ENCODE peak calls at places on chromosomes 13 and 19, in four cellular contexts. L is HS-27A; O is activated gamma-delta T cell treated with anti-CD3 and anti-CD28 coated beads, Interleukin-2, amount 50 U/mL, for 16 hours; I is cardiac muscle cell. X is an unnamed sample.

GRCh38 chr13:100473087-100473486 is 115.5 kb downstream of the GGACT start:
- DNase-seq in L (no peak), O (no peak), I (peak), X (no peak)

GRCh38 chr19:41799444-41800000 is 3.1 kb downstream of the CEACAM3 start:
- DNase-seq in L (no peak), O (no peak), I (no peak), X (no peak)

GRCh38 chr13:32019612-32020233 is 11.9 kb upstream of the FRY start:
- DNase-seq in L (no peak), O (peak), I (peak), X (peak)

GRCh38 chr13:34303346-34303745 is 485.4 kb downstream of the RFC3 start:
- DNase-seq in L (no peak), O (no peak), I (no peak), X (no peak)

GRCh38 chr13:85093808-85094207 is 705.4 kb downstream of the SLITRK6 start:
- DNase-seq in L (no peak), O (no peak), I (no peak), X (no peak)

GRCh38 chr19:17205237-17206140 is 9.7 kb upstream of the USE1 start:
- DNase-seq in L (no peak), O (no peak), I (peak), X (peak)

GRCh38 chr19:51687791-51688664 is 5.1 kb upstream of the SPACA6 start:
- DNase-seq in L (peak), O (no peak), I (peak), X (no peak)

GRCh38 chr19:47109541-47110375 is 3.8 kb downstream of the ZC3H4 start:
- DNase-seq in L (no peak), O (peak), I (no peak), X (no peak)

GRCh38 chr19:39327990-39328705 is 7.5 kb upstream of the LRFN1 start:
- DNase-seq in L (peak), O (peak), I (peak), X (peak)

GRCh38 chr13:98542568-98543379 is 34.1 kb downstream of the STK24 start:
- DNase-seq in L (no peak), O (no peak), I (no peak), X (no peak)

GRCh38 chr19:42563352-42564210 is 31.1 kb downstream of the CEACAM8 start:
- DNase-seq in L (no peak), O (no peak), I (peak), X (peak)

GRCh38 chr13:20441066-20441465 is 84.6 kb downstream of the CRYL1 start:
- DNase-seq in L (no peak), O (no peak), I (no peak), X (no peak)

GRCh38 chr19:53540091-53540490 is 2.1 kb downstream of the ZNF331 start:
- DNase-seq in L (no peak), O (no peak), I (no peak), X (no peak)

GRCh38 chr13:34419025-34419424 is 523.0 kb upstream of the NBEA start:
- DNase-seq in L (no peak), O (no peak), I (no peak), X (no peak)

GRCh38 chr13:39577833-39578232 is 25.2 kb downstream of the LHFPL6 start:
- DNase-seq in L (no peak), O (no peak), I (peak), X (no peak)

GRCh38 chr19:11984986-11985385 is 20.1 kb downstream of the ZNF763 start:
- DNase-seq in L (no peak), O (no peak), I (peak), X (peak)

GRCh38 chr19:5949792-5950305 is 28.1 kb downstream of the RANBP3 start:
- DNase-seq in L (no peak), O (no peak), I (no peak), X (peak)

GRCh38 chr13:106515635-106516254 is 19.7 kb downstream of the EFNB2 start:
- DNase-seq in L (no peak), O (no peak), I (no peak), X (no peak)

GRCh38 chr13:44667950-44668349 is 91.8 kb upstream of the TSC22D1 start:
- DNase-seq in L (no peak), O (no peak), I (no peak), X (no peak)